ENCODE peak calls at places on chromosomes 11 and 22, in four cellular contexts. K, W, G and V are unnamed samples.

GRCh38 chr11:94325681-94326080 is 21.3 kb downstream of the IZUMO1R start:
- DNase-seq in G (peak), W (no peak), K (no peak), V (peak)

GRCh38 chr11:70526116-70527045 is 128.1 kb downstream of the CTTN start:
- DNase-seq in W (peak), G (no peak), K (no peak), V (no peak)

GRCh38 chr11:72189448-72190250 is 2.3 kb upstream of the FOLR1 start:
- DNase-seq in K (no peak), W (no peak), G (no peak), V (no peak)

GRCh38 chr11:351411-351810 is 17.9 kb upstream of the B4GALNT4 start:
- DNase-seq in K (no peak), W (no peak), G (no peak), V (no peak)

GRCh38 chr22:38788417-38788816 is 5.5 kb downstream of the DNAL4 start:
- DNase-seq in K (peak), G (no peak), W (no peak), V (peak)

GRCh38 chr11:8870461-8871282 is 40.3 kb upstream of the AKIP1 start:
- DNase-seq in G (peak), W (peak), K (peak), V (peak)

GRCh38 chr11:117039897-117040296 is 58.3 kb downstream of the SIK3 start:
- DNase-seq in K (peak), W (no peak), G (peak), V (no peak)

GRCh38 chr22:21917206-21917958 is 35.3 kb downstream of the PPM1F start:
- DNase-seq in K (no peak), W (no peak), G (no peak), V (no peak)

GRCh38 chr11:67060111-67060522 is 3.5 kb downstream of the RHOD start:
- DNase-seq in K (peak), G (no peak), W (no peak), V (peak)

GRCh38 chr22:50734343-50734771 is 3.6 kb upstream of the ACR start:
- DNase-seq in W (no peak), K (no peak), G (no peak), V (no peak)

GRCh38 chr11:71199226-71199815 is 53.1 kb downstream of the SHANK2 start:
- DNase-seq in W (no peak), G (no peak), K (no peak), V (no peak)

GRCh38 chr22:47281126-47282106 is 519.0 kb downstream of the TBC1D22A start:
- DNase-seq in G (no peak), K (peak), W (no peak), V (no peak)

GRCh38 chr11:130738618-130739017 is 177.7 kb downstream of the SNX19 start:
- DNase-seq in K (peak), W (no peak), G (no peak), V (peak)

GRCh38 chr11:130180491-130180890 is 20.9 kb downstream of the ST14 start:
- DNase-seq in G (no peak), W (peak), K (peak), V (no peak)

GRCh38 chr11:100831929-100832480 is 144.9 kb downstream of the ARHGAP42 start:
- DNase-seq in G (no peak), K (no peak), W (no peak), V (no peak)

GRCh38 chr22:45885171-45885840 is 91.7 kb downstream of the WNT7B start:
- DNase-seq in W (no peak), K (no peak), G (no peak), V (no peak)

GRCh38 chr11:76075699-76076098 is 130.6 kb downstream of the WNT11 start:
- DNase-seq in W (no peak), G (no peak), K (no peak), V (no peak)

GRCh38 chr11:67634366-67635230 is 4.9 kb upstream of the NUDT8 start:
- DNase-seq in G (no peak), W (no peak), K (no peak), V (no peak)

GRCh38 chr11:57775474-57775873 is 13.9 kb downstream of the CTNND1 start:
- DNase-seq in G (no peak), K (no peak), W (no peak), V (no peak)

GRCh38 chr11:64409707-64410395 is 50.9 kb downstream of the RPS6KA4 start:
- DNase-seq in K (no peak), G (no peak), W (no peak), V (no peak)

GRCh38 chr11:69337211-69337721 is 43.3 kb downstream of the MYEOV start:
- DNase-seq in W (peak), K (peak), G (peak), V (peak)

GRCh38 chr11:92893276-92893675 is 76.2 kb upstream of the MTNR1B start:
- DNase-seq in G (no peak), W (no peak), K (peak), V (peak)

GRCh38 chr11:86608251-86608799 is 64.1 kb downstream of the ME3 start:
- DNase-seq in K (peak), W (peak), G (peak), V (peak)

GRCh38 chr11:126007263-126007662 is 55.4 kb downstream of the CDON start:
- DNase-seq in K (peak), G (no peak), W (no peak), V (peak)

GRCh38 chr22:24119476-24119875 is 61.8 kb upstream of the SUSD2 start:
- DNase-seq in K (no peak), G (no peak), W (no peak), V (no peak)

GRCh38 chr11:15969281-15969680 is 387.1 kb downstream of the SOX6 start:
- DNase-seq in K (peak), G (no peak), W (peak), V (peak)

GRCh38 chr11:1041471-1041870 is 5.0 kb upstream of the MUC6 start:
- DNase-seq in K (no peak), W (no peak), G (no peak), V (no peak)

GRCh38 chr11:118283311-118283636 is 19.2 kb upstream of the MPZL2 start:
- DNase-seq in G (no peak), K (no peak), W (no peak), V (no peak)

GRCh38 chr22:37930952-37931440 is 22.4 kb downstream of the C22orf23 start:
- DNase-seq in G (no peak), W (no peak), K (no peak), V (no peak)

GRCh38 chr11:20488352-20488751 is 100.8 kb downstream of the PRMT3 start:
- DNase-seq in K (no peak), W (peak), G (no peak), V (no peak)

GRCh38 chr22:47784367-47784983 is 1022.0 kb downstream of the TBC1D22A start:
- DNase-seq in G (no peak), W (no peak), K (no peak), V (no peak)

GRCh38 chr11:92941676-92942571 is 27.5 kb upstream of the MTNR1B start:
- DNase-seq in G (no peak), W (no peak), K (peak), V (peak)

GRCh38 chr22:17097062-17097461 is 12.3 kb downstream of the IL17RA start:
- DNase-seq in G (no peak), W (no peak), K (no peak), V (no peak)